ENCODE peak calls at places on chromosomes 13 and 19, in nine cellular contexts. K, O, M, N, X, S, P, U and H are unnamed samples.

GRCh38 chr13:30031488-30031887 is 181.1 kb upstream of the UBL3 start:
- DNase-seq in X (no peak), N (no peak), P (no peak), S (no peak), K (no peak), U (no peak), O (no peak), M (no peak), H (no peak)

GRCh38 chr13:47472516-47472915 is 528.6 kb downstream of the SUCLA2 start:
- DNase-seq in M (no peak), P (no peak), K (no peak), N (no peak), X (no peak), S (no peak), O (no peak), U (no peak), H (no peak)

GRCh38 chr13:34034411-34034810 is 216.5 kb downstream of the RFC3 start:
- DNase-seq in P (no peak), K (no peak), N (no peak), U (no peak), S (no peak), M (no peak), X (no peak), O (no peak), H (no peak)

GRCh38 chr13:39767791-39768564 is 112.5 kb downstream of the COG6 start:
- DNase-seq in S (no peak), U (no peak), N (no peak), K (no peak), M (no peak), O (no peak), P (no peak), X (peak; percentile 41), H (no peak)

GRCh38 chr13:112668924-112669323 is 20.9 kb upstream of the ATP11A start:
- DNase-seq in X (no peak), S (no peak), O (no peak), U (no peak), N (no peak), M (no peak), K (no peak), P (no peak), H (no peak)

GRCh38 chr19:50511069-50511822 is at the start of gene JOSD2:
- DNase-seq in X (peak; percentile 100), K (peak; percentile 99), M (peak; percentile 99), P (peak; percentile 96), S (no peak), U (peak; percentile 98), N (peak; percentile 99), O (peak; percentile 98), H (peak; percentile 99)

GRCh38 chr19:57755031-57755430 is 8.4 kb downstream of the ZNF776 start:
- DNase-seq in M (no peak), P (no peak), U (no peak), S (no peak), K (no peak), N (no peak), X (no peak), O (no peak), H (no peak)

GRCh38 chr19:6161271-6161850 is 25.9 kb downstream of the ACSBG2 start:
- DNase-seq in M (no peak), X (peak; percentile 92), U (peak; percentile 16), S (no peak), K (no peak), P (peak; percentile 17), O (peak; percentile 18), N (peak; percentile 86), H (peak; percentile 63)

GRCh38 chr13:93146584-93147292 is 79.9 kb upstream of the GPC6 start:
- DNase-seq in S (no peak), M (no peak), X (peak; percentile 39), K (no peak), P (no peak), O (no peak), U (no peak), N (no peak), H (no peak)

GRCh38 chr13:21297914-21298831 is 121.7 kb downstream of the MRPL57 start:
- DNase-seq in N (peak; percentile 86), O (peak; percentile 85), M (peak; percentile 64), S (peak; percentile 81), K (peak; percentile 93), P (peak; percentile 82), U (peak; percentile 87), X (peak; percentile 91), H (peak; percentile 94)

GRCh38 chr19:2266183-2266993 is 10.2 kb upstream of the JSRP1 start:
- DNase-seq in S (no peak), X (peak; percentile 87), U (peak; percentile 80), O (peak; percentile 86), K (no peak), P (no peak), N (peak; percentile 62), M (no peak), H (peak; percentile 74)

GRCh38 chr19:7527516-7528191 is 5.2 kb downstream of the MCOLN1 start:
- DNase-seq in X (no peak), K (no peak), S (no peak), O (no peak), P (no peak), N (no peak), M (no peak), U (no peak), H (no peak)

GRCh38 chr13:59247166-59247565 is 916.6 kb downstream of the DIAPH3 start:
- DNase-seq in N (no peak), K (no peak), U (peak; percentile 88), X (peak; percentile 35), O (peak; percentile 70), P (no peak), M (no peak), S (no peak), H (no peak)

GRCh38 chr19:58009666-58010301 is 7.2 kb upstream of the ZNF606 start:
- DNase-seq in M (peak; percentile 17), U (peak; percentile 96), N (no peak), X (peak; percentile 72), S (no peak), K (peak; percentile 95), P (no peak), O (peak; percentile 93), H (peak; percentile 72)

GRCh38 chr13:105196052-105196451 is 1339.4 kb downstream of the EFNB2 start:
- DNase-seq in K (no peak), U (no peak), P (peak; percentile 6), X (peak; percentile 13), S (no peak), N (no peak), M (no peak), O (no peak), H (no peak)

GRCh38 chr13:24279706-24280105 is 29.7 kb upstream of the C1QTNF9 start:
- DNase-seq in P (no peak), O (no peak), U (no peak), S (no peak), K (no peak), X (no peak), N (no peak), M (no peak), H (no peak)

GRCh38 chr13:53238241-53238640 is 209.6 kb downstream of the OLFM4 start:
- DNase-seq in K (peak; percentile 77), O (no peak), M (no peak), P (no peak), S (no peak), U (no peak), N (no peak), X (no peak), H (no peak)

GRCh38 chr13:102788683-102789082 is 10.1 kb downstream of the POGLUT2 start:
- DNase-seq in M (no peak), K (no peak), O (no peak), P (no peak), U (no peak), N (no peak), X (no peak), S (no peak), H (no peak)

GRCh38 chr13:61685683-61686013 is 270.0 kb upstream of the PCDH20 start:
- DNase-seq in N (no peak), S (peak; percentile 35), O (no peak), P (peak; percentile 16), M (no peak), K (peak; percentile 61), U (peak; percentile 52), X (peak; percentile 46), H (no peak)
- TF ChIP-seq CTCF in N (no peak), S (no peak), O (no peak), P (peak; percentile 26), M (no peak), K (no peak), U (peak; percentile 82), X (peak; percentile 13), H (no peak)

DNA sequence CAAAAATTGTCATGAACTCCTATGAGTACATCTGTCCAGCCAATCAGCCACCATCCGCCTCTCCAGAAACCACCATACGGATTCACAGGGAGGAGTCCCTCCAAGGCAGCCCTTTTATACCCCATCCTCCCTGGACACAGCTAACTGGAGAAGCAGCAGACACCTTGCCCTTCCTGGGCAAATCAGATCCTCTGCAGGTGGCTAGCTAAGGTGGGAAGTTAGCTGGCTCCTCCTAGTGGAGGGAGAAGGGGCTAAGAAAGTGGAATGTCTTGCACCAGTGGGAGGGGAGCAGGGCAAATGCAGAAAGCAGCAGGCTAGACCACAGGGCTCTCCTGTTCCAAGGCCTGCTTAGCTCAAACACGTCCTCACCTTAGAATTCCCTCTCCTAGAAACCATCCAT is 46.2 kb upstream of the UQCRFS1 start:
- DNase-seq in N (peak; percentile 21), K (no peak), S (no peak), P (no peak), U (no peak), X (no peak), O (no peak), M (no peak), H (no peak)
- TF ChIP-seq CTCF in N (peak; percentile 32), K (peak; percentile 27), S (no peak), P (no peak), U (peak; percentile 41), X (no peak), O (no peak), M (peak; percentile 43), H (peak; percentile 25)

DNA sequence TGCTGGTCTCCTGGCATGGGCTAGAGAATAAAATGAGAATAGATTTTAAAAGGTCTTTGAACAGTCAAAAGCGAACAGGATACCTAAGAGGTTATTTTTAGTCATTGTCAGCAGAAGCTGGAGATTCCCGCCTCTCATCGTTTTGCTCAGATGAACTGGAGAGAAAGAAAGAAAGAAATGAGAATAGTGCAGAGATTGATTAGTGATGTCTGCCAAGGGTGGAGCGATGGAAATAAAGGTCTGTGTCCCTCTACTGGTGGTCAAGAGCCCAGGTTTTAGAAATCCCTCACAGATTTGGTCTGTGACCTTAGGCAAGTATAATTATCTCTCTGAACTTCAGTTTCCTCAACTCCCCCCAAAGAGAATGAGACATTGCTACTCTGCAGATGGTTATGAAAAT is 5.4 kb downstream of the NCAN start:
- DNase-seq in S (no peak), P (no peak), X (peak; percentile 42), K (no peak), M (peak; percentile 21), U (no peak), N (peak; percentile 38), O (no peak), H (no peak)
- TF ChIP-seq CTCF in S (no peak), P (no peak), X (no peak), K (no peak), M (no peak), U (peak; percentile 34), N (peak; percentile 13), O (no peak), H (no peak)

GRCh38 chr13:72218966-72219365 is 352.0 kb upstream of the DACH1 start:
- DNase-seq in S (no peak), M (no peak), U (no peak), X (no peak), N (peak; percentile 21), P (no peak), K (no peak), O (no peak), H (no peak)

GRCh38 chr13:72217142-72217541 is 350.1 kb upstream of the DACH1 start:
- DNase-seq in U (peak; percentile 51), X (no peak), M (no peak), P (no peak), O (no peak), S (no peak), N (no peak), K (no peak), H (no peak)

GRCh38 chr13:72221276-72221962 is 354.4 kb upstream of the DACH1 start:
- DNase-seq in U (peak; percentile 66), O (no peak), K (peak; percentile 22), S (peak; percentile 38), X (peak; percentile 75), N (peak; percentile 7), P (peak; percentile 46), M (peak; percentile 3), H (peak; percentile 6)
- TF ChIP-seq CTCF in U (peak; percentile 75), O (peak; percentile 39), K (peak; percentile 32), S (peak; percentile 75), X (peak; percentile 74), N (peak; percentile 51), P (peak; percentile 64), M (peak; percentile 18), H (peak; percentile 33)